ENCODE peak calls at places on chromosomes 3 and 15, in six cellular contexts. W is A549, C is NT2/D1, E is left ventricle myocardium inferior, X is uterus, G is left lung. N is an unnamed sample. For H3K9me3 and H3K4me1, the result is how much of the 10 kb centered on the place peaks cover.

GRCh38 chr3:8622873-8623725 is 21.5 kb downstream of the SSUH2 start:
- DNase-seq in W (peak), C (peak), E (peak), X (peak), G (peak), N (peak)

GRCh38 chr3:150388468-150389418 is 19.4 kb upstream of the TSC22D2 start:
- DNase-seq in W (no peak), C (no peak), E (no peak), X (no peak), G (no peak), N (no peak)

GRCh38 chr3:58471025-58471887 is 20.6 kb upstream of the KCTD6 start:
- DNase-seq in W (peak), C (no peak), E (no peak), X (peak), G (peak), N (peak)

GRCh38 chr15:28165791-28166190 is 66.7 kb upstream of the OCA2 start:
- DNase-seq in W (no peak), C (no peak), E (no peak), X (no peak), G (no peak), N (no peak)

GRCh38 chr15:67025719-67026118 is 39.7 kb upstream of the SMAD3 start:
- DNase-seq in W (peak), C (no peak), E (no peak), X (no peak), G (peak), N (peak)

GRCh38 chr15:74174216-74174965 is 881 bp downstream of the ISLR start:
- DNase-seq in W (no peak), C (no peak), E (peak), X (peak), G (peak), N (peak)

GRCh38 chr3:9064251-9064650 is 101.0 kb upstream of the RAD18 start:
- DNase-seq in W (no peak), C (no peak), E (no peak), X (no peak), G (no peak), N (no peak)

GRCh38 chr3:23916152-23916885 is 471 bp downstream of the NKIRAS1 start:
- DNase-seq in W (no peak), C (no peak), E (no peak), X (no peak), G (no peak), N (no peak)

GRCh38 chr3:177777699-177778098 is 580.4 kb upstream of the TBL1XR1 start:
- DNase-seq in W (peak), C (peak), E (peak), X (no peak), G (peak), N (peak)

GRCh38 chr15:96067677-96068076 is 262.8 kb upstream of the NR2F2 start:
- DNase-seq in W (no peak), C (no peak), E (no peak), X (no peak), G (no peak), N (no peak)

GRCh38 chr3:186965141-186965879 is 35.0 kb downstream of the ST6GAL1 start:
- DNase-seq in W (no peak), C (no peak), E (no peak), X (no peak), G (no peak), N (peak)

GRCh38 chr15:100384108-100384410 is 42.3 kb upstream of the ADAMTS17 start:
- DNase-seq in W (no peak), C (no peak), E (no peak), X (no peak), G (no peak), N (no peak)

GRCh38 chr15:100385300-100385699 is 43.5 kb upstream of the ADAMTS17 start:
- DNase-seq in W (no peak), C (no peak), E (no peak), X (no peak), G (no peak), N (no peak)

DNA sequence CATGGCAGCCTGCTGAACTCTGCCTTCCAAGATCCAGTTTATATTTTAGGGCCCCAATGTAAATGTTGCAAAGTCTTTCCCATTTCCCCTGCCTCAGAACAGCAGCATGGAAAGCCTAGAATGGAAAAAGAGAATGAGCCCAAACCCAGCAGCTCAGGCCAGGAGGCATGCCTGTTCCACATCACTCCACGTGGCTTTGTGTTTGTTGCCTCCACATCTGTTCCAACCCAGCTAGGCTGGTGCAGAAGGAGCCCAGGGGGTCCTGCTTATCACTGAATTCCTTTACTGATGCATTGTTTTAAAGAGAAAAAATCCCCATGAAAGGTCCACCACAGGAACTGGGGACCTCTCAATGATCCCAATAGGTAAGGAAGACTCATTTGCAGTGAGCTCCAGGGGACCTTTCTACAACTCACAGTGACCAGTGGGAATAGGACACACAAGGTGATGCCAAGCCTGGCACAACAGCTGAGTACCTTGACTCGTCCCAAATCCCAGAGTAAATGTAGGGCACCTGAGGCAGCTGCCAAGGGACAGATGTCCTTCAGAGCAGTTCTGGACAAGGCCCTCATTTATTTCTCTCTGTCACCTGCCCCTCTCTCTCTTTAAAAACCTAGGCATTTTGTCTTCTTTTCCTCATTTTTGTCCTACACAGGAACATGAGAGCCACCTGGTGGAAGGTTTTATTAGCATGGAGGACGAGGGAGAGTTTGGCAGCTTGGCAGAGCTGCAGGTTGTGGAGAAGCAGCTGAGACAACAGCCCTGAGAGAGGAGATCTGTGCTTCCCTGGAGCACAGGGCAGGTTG is 41.7 kb upstream of the ADAMTS17 start:
- DNase-seq in W (peak), C (no peak), E (no peak), X (no peak), G (no peak), N (peak)
- H3K9me3 ChIP-seq in W (under half), C (half or more), E (half or more), X (under half), G (under half), N (under half)

GRCh38 chr15:38627684-38628277 is 63.2 kb upstream of the RASGRP1 start:
- DNase-seq in W (no peak), C (no peak), E (no peak), X (no peak), G (no peak), N (peak)
- H3K4me1 ChIP-seq in W (under half), C (under half), E (under half), X (under half), G (under half), N (under half)

DNA sequence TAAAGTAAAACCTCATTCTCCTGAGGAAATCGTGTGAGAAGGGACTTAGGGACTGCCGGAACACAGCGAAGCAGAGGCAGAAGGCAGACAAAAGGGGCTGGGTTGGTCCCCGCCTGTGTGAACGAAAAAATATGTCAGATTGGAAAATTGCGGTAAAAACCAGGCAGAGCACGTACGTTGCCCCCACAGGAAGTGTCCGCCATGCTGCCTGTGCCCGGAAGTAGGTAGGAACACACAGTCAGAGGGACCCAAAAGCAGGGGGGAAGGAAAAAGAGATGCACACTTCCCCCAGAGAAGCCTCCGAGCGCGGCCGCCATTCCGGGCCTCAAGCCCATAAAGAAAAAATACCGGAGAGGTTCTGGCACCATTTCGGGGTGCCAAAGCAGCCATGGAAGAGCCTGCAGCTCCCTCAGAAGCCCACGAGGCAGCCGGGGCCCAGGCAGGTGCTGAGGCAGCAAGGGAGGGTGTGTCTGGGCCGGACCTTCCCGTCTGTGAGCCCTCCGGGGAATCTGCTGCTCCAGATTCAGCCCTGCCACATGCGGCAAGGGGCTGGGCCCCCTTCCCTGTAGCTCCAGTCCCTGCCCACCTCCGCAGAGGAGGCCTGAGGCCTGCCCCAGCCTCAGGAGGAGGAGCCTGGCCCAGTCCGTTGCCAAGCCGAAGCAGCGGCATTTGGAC is at the start of gene MKRN3:
- DNase-seq in W (peak), C (no peak), E (no peak), X (no peak), G (no peak), N (no peak)
- H3K9me3 ChIP-seq in W (under half), C (under half), E (under half), X (under half), G (under half), N (under half)

GRCh38 chr3:140068512-140068911 is 133.5 kb downstream of the CLSTN2 start:
- DNase-seq in W (no peak), C (no peak), E (no peak), X (no peak), G (no peak), N (no peak)
- H3K4me1 ChIP-seq in W (under half), C (under half), E (under half), X (under half), G (under half), N (under half)

GRCh38 chr3:93961026-93961425 is 12.7 kb downstream of the PROS1 start:
- DNase-seq in W (no peak), C (no peak), E (no peak), X (no peak), G (no peak), N (no peak)
- H3K9me3 ChIP-seq in W (under half), C (under half), E (under half), X (under half), G (under half), N (under half)

DNA sequence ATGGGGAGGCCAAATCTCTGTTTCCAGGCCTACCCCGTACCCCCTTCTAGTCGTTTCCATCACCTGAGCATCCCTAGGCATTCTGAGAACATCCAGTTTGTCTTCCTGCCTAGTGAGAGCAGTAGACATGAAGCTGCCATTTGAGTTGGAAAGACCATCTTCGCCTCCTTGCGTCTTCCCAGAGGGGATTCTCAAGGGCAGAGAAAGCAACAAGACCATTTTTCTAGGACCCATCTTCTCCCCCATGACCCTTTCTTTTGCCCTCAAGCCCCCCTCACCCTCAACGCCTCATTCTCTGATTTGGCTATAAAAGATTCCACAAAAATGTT is 148.7 kb upstream of the BHLHE40 start:
- DNase-seq in W (no peak), C (no peak), E (no peak), X (no peak), G (no peak), N (no peak)
- H3K4me1 ChIP-seq in W (half or more), C (under half), E (under half), X (under half), G (under half), N (under half)

GRCh38 chr15:20351448-20351961 is 190.1 kb downstream of the GOLGA6L6 start:
- DNase-seq in W (peak), C (no peak), E (no peak), X (peak), G (no peak), N (no peak)
- H3K9me3 ChIP-seq in W (under half), C (under half), E (under half), X (under half), G (under half), N (under half)

GRCh38 chr3:16442730-16443129 is 70.8 kb downstream of the RFTN1 start:
- DNase-seq in W (no peak), C (no peak), E (no peak), X (no peak), G (no peak), N (no peak)

GRCh38 chr3:16439848-16440708 is 73.4 kb downstream of the RFTN1 start:
- DNase-seq in W (no peak), C (no peak), E (no peak), X (no peak), G (no peak), N (no peak)

GRCh38 chr3:16447156-16447555 is 66.3 kb downstream of the RFTN1 start:
- DNase-seq in W (no peak), C (no peak), E (no peak), X (no peak), G (no peak), N (no peak)

GRCh38 chr3:16441306-16441898 is 72.1 kb downstream of the RFTN1 start:
- DNase-seq in W (no peak), C (no peak), E (no peak), X (no peak), G (no peak), N (peak)

DNA sequence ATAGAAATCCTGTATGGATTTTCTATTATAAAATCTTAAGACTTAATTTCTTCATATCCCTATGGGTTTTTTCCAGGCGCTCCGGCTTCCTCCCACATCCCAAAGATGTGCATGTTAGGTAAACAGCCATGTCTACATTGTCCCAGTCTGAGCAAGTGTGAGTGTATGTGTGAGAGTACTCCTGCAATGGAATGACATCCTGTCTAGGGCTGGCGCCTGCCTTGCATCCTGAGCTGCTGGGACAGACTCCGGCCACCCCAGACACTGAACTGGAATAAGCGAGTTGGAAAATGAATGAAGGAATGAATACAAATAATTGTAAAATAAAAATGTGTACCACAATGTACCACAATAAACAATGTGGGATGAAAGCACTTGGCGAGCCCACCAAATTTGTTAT is 69.2 kb downstream of the RFTN1 start:
- DNase-seq in W (no peak), C (no peak), E (no peak), X (no peak), G (no peak), N (no peak)
- H3K4me1 ChIP-seq in W (under half), C (under half), E (half or more), X (under half), G (under half), N (under half)